ENCODE peak calls at places on chromosomes 6 and 20, in five cellular contexts. L, P, R, S and W are unnamed samples.

GRCh38 chr6:168247456-168248147 is 72.0 kb downstream of the DACT2 start:
- DNase-seq in L (peak), P (no peak), R (no peak), S (peak), W (no peak)

GRCh38 chr20:56442381-56443365 is 25.8 kb upstream of the RTF2 start:
- DNase-seq in L (no peak), P (no peak), R (no peak), S (no peak), W (peak)

GRCh38 chr6:168906251-168906845 is 347.3 kb downstream of the THBS2 start:
- DNase-seq in L (no peak), P (no peak), R (no peak), S (no peak), W (no peak)

GRCh38 chr20:16106191-16106849 is 466.9 kb downstream of the KIF16B start:
- DNase-seq in L (no peak), P (no peak), R (no peak), S (no peak), W (no peak)

GRCh38 chr6:169868458-169868857 is 117.0 kb downstream of the ERMARD start:
- DNase-seq in L (no peak), P (no peak), R (no peak), S (no peak), W (no peak)

GRCh38 chr20:48695255-48695654 is 132.5 kb downstream of the PREX1 start:
- DNase-seq in L (no peak), P (no peak), R (no peak), S (peak), W (no peak)

GRCh38 chr6:139243531-139243930 is 48.3 kb downstream of the TXLNB start:
- DNase-seq in L (no peak), P (no peak), R (no peak), S (no peak), W (peak)

GRCh38 chr20:45111799-45112471 is 3.0 kb downstream of the WFDC5 start:
- DNase-seq in L (no peak), P (peak), R (no peak), S (peak), W (no peak)

GRCh38 chr6:127243501-127243900 is 23.2 kb upstream of the RNF146 start:
- DNase-seq in L (no peak), P (no peak), R (no peak), S (no peak), W (no peak)

GRCh38 chr20:19970256-19970765 is 46.9 kb upstream of the NAA20 start:
- DNase-seq in L (no peak), P (no peak), R (no peak), S (no peak), W (no peak)

GRCh38 chr20:19583532-19584175 is 174.4 kb upstream of the RIN2 start:
- DNase-seq in L (peak), P (peak), R (no peak), S (peak), W (peak)

GRCh38 chr20:23881371-23881770 is 1.8 kb upstream of the CST5 start:
- DNase-seq in L (no peak), P (no peak), R (no peak), S (no peak), W (no peak)

GRCh38 chr20:23436681-23437080 is 2.8 kb upstream of the CSTL1 start:
- DNase-seq in L (no peak), P (no peak), R (no peak), S (no peak), W (no peak)

GRCh38 chr6:159108438-159108985 is 60.7 kb upstream of the FNDC1 start:
- DNase-seq in L (no peak), P (no peak), R (no peak), S (no peak), W (no peak)

GRCh38 chr6:32854376-32855178 is 585 bp downstream of the PSMB9 start:
- DNase-seq in L (peak), P (no peak), R (no peak), S (peak), W (peak)

GRCh38 chr6:14827366-14827765 is 418.5 kb upstream of the JARID2 start:
- DNase-seq in L (no peak), P (no peak), R (no peak), S (no peak), W (no peak)

GRCh38 chr6:30461055-30461454 is 28.3 kb upstream of the HLA-E start:
- DNase-seq in L (no peak), P (no peak), R (no peak), S (no peak), W (no peak)

GRCh38 chr6:111602481-111603404 is 2.9 kb downstream of the TRAF3IP2 start:
- DNase-seq in L (no peak), P (no peak), R (no peak), S (no peak), W (peak)

GRCh38 chr6:1317302-1317815 is 5.5 kb downstream of the FOXQ1 start:
- DNase-seq in L (no peak), P (no peak), R (no peak), S (no peak), W (no peak)

GRCh38 chr20:61814726-61815125 is 251.0 kb downstream of the TAF4 start:
- DNase-seq in L (no peak), P (no peak), R (no peak), S (no peak), W (no peak)

GRCh38 chr6:18897350-18897749 is 510.2 kb downstream of the RNF144B start:
- DNase-seq in L (no peak), P (no peak), R (no peak), S (no peak), W (no peak)

GRCh38 chr6:113352029-113352801 is 504.9 kb upstream of the MARCKS start:
- DNase-seq in L (peak), P (no peak), R (no peak), S (no peak), W (peak)

GRCh38 chr6:126539022-126539421 is 199.1 kb downstream of the CENPW start:
- DNase-seq in L (peak), P (no peak), R (no peak), S (no peak), W (peak)

GRCh38 chr20:32918751-32919150 is 60.0 kb downstream of the EFCAB8 start:
- DNase-seq in L (no peak), P (no peak), R (no peak), S (no peak), W (no peak)

GRCh38 chr6:107668826-107669474 is 155.2 kb downstream of the SCML4 start:
- DNase-seq in L (no peak), P (no peak), R (peak), S (no peak), W (no peak)
- TF ChIP-seq RCOR1 in L (no peak), P (no peak), R (no peak), S (no peak), W (no peak)

DNA sequence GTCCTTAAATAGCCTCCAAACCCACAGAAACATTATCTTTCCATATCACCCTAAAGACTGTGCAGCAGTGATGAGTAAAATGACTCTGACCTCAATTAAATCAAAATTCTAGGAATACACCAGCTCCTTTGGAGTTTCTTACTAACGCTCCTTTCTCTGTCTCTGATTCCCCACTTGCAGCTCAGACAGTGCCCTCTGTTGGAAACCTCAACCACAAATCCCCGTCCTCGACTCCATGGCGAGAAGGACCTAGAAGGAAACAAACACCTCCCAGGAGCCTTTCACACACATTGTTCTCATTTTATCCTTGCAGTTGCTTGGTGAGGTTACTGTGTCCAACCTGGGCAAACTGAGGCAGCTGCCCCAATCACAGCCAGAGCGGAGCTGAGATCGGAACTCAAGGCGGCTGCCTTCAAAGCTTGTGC is 17.7 kb upstream of the PARD6B start:
- DNase-seq in L (no peak), P (no peak), R (no peak), S (no peak), W (peak)
- TF ChIP-seq CTCF in L (peak), P (peak), R (no peak), S (peak), W (peak)

GRCh38 chr6:27865952-27866369 is 46.2 kb downstream of the OR2B2 start:
- DNase-seq in L (no peak), P (no peak), R (no peak), S (no peak), W (no peak)
- TF ChIP-seq RCOR1 in L (no peak), P (no peak), R (no peak), S (no peak), W (no peak)

GRCh38 chr6:90177544-90178293 is 118.9 kb downstream of the BACH2 start:
- DNase-seq in L (no peak), P (no peak), R (no peak), S (no peak), W (no peak)

GRCh38 chr6:90175627-90176538 is 120.8 kb downstream of the BACH2 start:
- DNase-seq in L (no peak), P (no peak), R (no peak), S (no peak), W (no peak)

GRCh38 chr6:90178294-90178678 is 118.4 kb downstream of the BACH2 start:
- DNase-seq in L (no peak), P (no peak), R (no peak), S (no peak), W (peak)

GRCh38 chr6:90180526-90180925 is 116.1 kb downstream of the BACH2 start:
- DNase-seq in L (no peak), P (no peak), R (no peak), S (no peak), W (no peak)

DNA sequence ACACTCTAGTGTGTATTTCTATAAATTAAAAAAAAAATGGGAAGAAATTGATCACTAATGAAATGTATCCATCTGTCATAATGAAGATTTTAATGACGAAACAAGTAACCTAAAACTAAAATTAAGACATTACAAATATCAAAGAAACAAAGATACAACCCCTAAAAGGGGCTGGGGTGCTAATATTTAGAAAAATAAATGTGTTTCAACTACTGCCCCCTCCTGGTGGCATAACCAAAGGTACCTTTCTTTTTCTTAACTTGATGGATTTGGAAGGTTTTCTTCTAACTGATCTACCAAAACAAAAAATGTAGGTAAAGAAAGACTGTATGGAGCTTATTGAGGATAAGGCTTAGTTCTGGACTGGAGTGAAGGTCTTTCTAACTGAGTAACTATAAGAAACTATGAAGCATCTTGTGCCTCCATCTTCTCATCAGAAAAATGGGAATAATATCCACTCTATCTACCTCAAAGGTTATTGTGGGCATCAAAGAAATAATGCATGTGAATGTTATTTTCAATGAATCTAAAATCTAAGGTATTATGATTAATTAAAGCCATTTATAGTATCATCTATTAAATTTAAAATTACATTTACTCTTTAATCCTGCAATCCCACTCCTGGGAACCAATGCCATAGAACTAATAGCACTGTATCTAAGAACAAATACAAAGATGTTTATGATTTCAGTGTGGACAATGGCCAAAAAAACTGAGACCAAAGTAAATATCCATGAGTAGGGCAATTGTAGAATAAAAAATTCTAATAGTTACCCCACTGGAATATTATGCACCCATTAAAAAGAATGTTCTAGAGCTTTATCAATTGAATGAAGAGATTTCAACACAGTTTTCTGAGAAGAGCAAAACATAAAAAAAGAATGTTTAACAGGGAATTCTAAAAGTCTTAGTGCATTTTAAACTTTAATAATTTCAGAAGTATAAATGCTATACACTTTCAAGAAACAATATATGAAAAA is 117.2 kb downstream of the BACH2 start:
- DNase-seq in L (no peak), P (no peak), R (no peak), S (no peak), W (no peak)
- TF ChIP-seq CTCF in L (peak), P (peak), R (no peak), S (peak), W (peak)

DNA sequence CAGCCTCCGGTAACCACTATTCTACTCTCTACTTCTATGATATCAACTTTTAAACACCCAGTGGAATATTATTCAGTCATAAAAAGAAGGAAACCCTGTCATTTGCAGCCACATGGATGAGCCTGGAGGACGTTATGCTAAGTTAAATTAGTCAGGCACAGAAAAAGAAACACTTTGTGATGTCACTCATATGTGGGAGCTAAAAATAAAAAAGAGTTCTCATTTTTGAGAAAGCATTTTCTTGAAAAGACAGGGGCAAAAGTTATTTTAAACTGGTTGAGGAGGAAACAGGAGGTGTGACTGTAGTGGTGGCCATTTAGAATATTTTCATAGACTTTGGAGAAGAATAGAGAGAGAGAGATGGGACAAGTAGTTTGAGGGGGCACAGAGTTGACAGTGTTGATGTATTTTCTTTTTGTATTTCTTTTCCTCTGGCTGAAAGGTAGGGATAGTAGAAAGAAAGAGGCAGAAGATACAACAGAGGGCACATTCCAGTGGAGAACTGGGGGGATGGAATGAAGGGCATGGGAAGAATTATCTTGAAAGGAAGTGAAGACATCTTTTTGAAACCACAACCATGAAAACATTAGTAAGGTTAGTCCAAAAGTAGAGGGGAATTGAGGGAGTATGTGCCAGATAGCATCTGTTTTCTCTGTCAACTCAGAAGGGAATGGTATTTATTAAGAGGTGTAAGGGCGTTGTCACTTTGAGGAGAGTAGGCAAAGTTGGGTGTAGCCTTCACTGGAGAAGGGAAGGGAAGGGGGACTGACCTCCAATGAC is 181.3 kb upstream of the GMDS start:
- DNase-seq in L (no peak), P (no peak), R (no peak), S (no peak), W (peak)
- TF ChIP-seq RCOR1 in L (no peak), P (no peak), R (no peak), S (no peak), W (no peak)

GRCh38 chr6:48084201-48084600 is 26.8 kb downstream of the PTCHD4 start:
- DNase-seq in L (no peak), P (no peak), R (no peak), S (no peak), W (peak)

GRCh38 chr6:48087448-48087847 is 23.5 kb downstream of the PTCHD4 start:
- DNase-seq in L (no peak), P (no peak), R (no peak), S (no peak), W (peak)

GRCh38 chr6:48085131-48085741 is 25.8 kb downstream of the PTCHD4 start:
- DNase-seq in L (no peak), P (no peak), R (no peak), S (no peak), W (no peak)

GRCh38 chr6:48080227-48081009 is 30.6 kb downstream of the PTCHD4 start:
- DNase-seq in L (no peak), P (no peak), R (no peak), S (no peak), W (no peak)

GRCh38 chr6:48086187-48086586 is 24.8 kb downstream of the PTCHD4 start:
- DNase-seq in L (no peak), P (no peak), R (no peak), S (no peak), W (no peak)
- TF ChIP-seq CTCF in L (peak), P (no peak), R (no peak), S (peak), W (peak)